ENCODE peak calls at places on chromosome 16, in seven cellular contexts. One of them, this sample, is unnamed.

GRCh38 chr16:58409316-58409973 is 17.2 kb downstream of the GINS3 start:
- DNase-seq in HL-60: no peak
- DNase-seq in HFFc6: peak
- DNase-seq in tibial nerve: peak
- DNase-seq in stomach: peak
- DNase-seq in CD8-positive, alpha-beta T cell: no peak
- DNase-seq in HFF-Myc: no peak
- DNase-seq in this sample: peak

GRCh38 chr16:16036359-16036792 is 87.0 kb downstream of the ABCC1 start:
- DNase-seq in CD8-positive, alpha-beta T cell: no peak
- DNase-seq in HFF-Myc: no peak
- DNase-seq in HFFc6: no peak
- DNase-seq in stomach: peak
- DNase-seq in tibial nerve: no peak
- DNase-seq in HL-60: no peak
- DNase-seq in this sample: no peak

GRCh38 chr16:85418978-85419491 is 194.1 kb upstream of the GSE1 start:
- DNase-seq in HFFc6: no peak
- DNase-seq in HL-60: no peak
- DNase-seq in CD8-positive, alpha-beta T cell: no peak
- DNase-seq in HFF-Myc: no peak
- DNase-seq in tibial nerve: no peak
- DNase-seq in stomach: no peak
- DNase-seq in this sample: no peak

GRCh38 chr16:4200000-4200780 is 41.7 kb downstream of the SRL start:
- DNase-seq in tibial nerve: peak
- DNase-seq in HL-60: peak
- DNase-seq in HFF-Myc: no peak
- DNase-seq in stomach: peak
- DNase-seq in HFFc6: peak
- DNase-seq in CD8-positive, alpha-beta T cell: no peak
- DNase-seq in this sample: no peak

GRCh38 chr16:83830091-83830768 is 22.5 kb downstream of the HSBP1 start:
- DNase-seq in stomach: no peak
- DNase-seq in tibial nerve: no peak
- DNase-seq in HL-60: no peak
- DNase-seq in CD8-positive, alpha-beta T cell: no peak
- DNase-seq in HFF-Myc: no peak
- DNase-seq in HFFc6: no peak
- DNase-seq in this sample: no peak

GRCh38 chr16:69169051-69169450 is 17.9 kb upstream of the SNTB2 start:
- DNase-seq in HFF-Myc: no peak
- DNase-seq in HL-60: no peak
- DNase-seq in CD8-positive, alpha-beta T cell: no peak
- DNase-seq in stomach: no peak
- DNase-seq in HFFc6: no peak
- DNase-seq in tibial nerve: no peak
- DNase-seq in this sample: no peak

GRCh38 chr16:50509521-50510341 is 38.5 kb upstream of the NKD1 start:
- DNase-seq in HFFc6: no peak
- DNase-seq in stomach: peak
- DNase-seq in CD8-positive, alpha-beta T cell: no peak
- DNase-seq in tibial nerve: no peak
- DNase-seq in HFF-Myc: no peak
- DNase-seq in HL-60: peak
- DNase-seq in this sample: no peak

GRCh38 chr16:23013484-23013883 is 135.8 kb downstream of the USP31 start:
- DNase-seq in HFF-Myc: no peak
- DNase-seq in CD8-positive, alpha-beta T cell: no peak
- DNase-seq in HFFc6: no peak
- DNase-seq in tibial nerve: no peak
- DNase-seq in stomach: no peak
- DNase-seq in HL-60: no peak
- DNase-seq in this sample: no peak

GRCh38 chr16:23423496-23424049 is 29.4 kb downstream of the COG7 start:
- DNase-seq in HL-60: no peak
- DNase-seq in CD8-positive, alpha-beta T cell: no peak
- DNase-seq in HFFc6: peak
- DNase-seq in tibial nerve: peak
- DNase-seq in stomach: peak
- DNase-seq in HFF-Myc: peak
- DNase-seq in this sample: peak

GRCh38 chr16:30967795-30968194 is 10.2 kb downstream of the SETD1A start:
- DNase-seq in HFF-Myc: no peak
- DNase-seq in CD8-positive, alpha-beta T cell: no peak
- DNase-seq in HFFc6: no peak
- DNase-seq in tibial nerve: no peak
- DNase-seq in HL-60: no peak
- DNase-seq in stomach: no peak
- DNase-seq in this sample: no peak

GRCh38 chr16:1363501-1364041 is 11.8 kb downstream of the GNPTG start:
- DNase-seq in tibial nerve: no peak
- DNase-seq in stomach: peak
- DNase-seq in CD8-positive, alpha-beta T cell: peak
- DNase-seq in HL-60: peak
- DNase-seq in HFFc6: peak
- DNase-seq in HFF-Myc: no peak
- DNase-seq in this sample: no peak

GRCh38 chr16:75044800-75045361 is 46.1 kb downstream of the ZNRF1 start:
- DNase-seq in stomach: no peak
- DNase-seq in HL-60: no peak
- DNase-seq in HFFc6: peak
- DNase-seq in HFF-Myc: no peak
- DNase-seq in tibial nerve: peak
- DNase-seq in CD8-positive, alpha-beta T cell: no peak
- DNase-seq in this sample: no peak

GRCh38 chr16:81523387-81524115 is 78.9 kb downstream of the CMIP start:
- DNase-seq in HFF-Myc: no peak
- DNase-seq in stomach: peak
- DNase-seq in CD8-positive, alpha-beta T cell: no peak
- DNase-seq in HL-60: no peak
- DNase-seq in HFFc6: peak
- DNase-seq in tibial nerve: no peak
- DNase-seq in this sample: peak

GRCh38 chr16:4505356-4506153 is 29.4 kb downstream of the HMOX2 start:
- DNase-seq in HFFc6: no peak
- DNase-seq in stomach: peak
- DNase-seq in HL-60: peak
- DNase-seq in CD8-positive, alpha-beta T cell: peak
- DNase-seq in HFF-Myc: no peak
- DNase-seq in tibial nerve: no peak
- DNase-seq in this sample: no peak

GRCh38 chr16:2663553-2664521 is 18.5 kb upstream of the KCTD5 start:
- DNase-seq in HFFc6: peak
- DNase-seq in tibial nerve: no peak
- DNase-seq in HL-60: no peak
- DNase-seq in CD8-positive, alpha-beta T cell: no peak
- DNase-seq in HFF-Myc: no peak
- DNase-seq in stomach: no peak
- DNase-seq in this sample: no peak

GRCh38 chr16:68786685-68787418 is 49.8 kb downstream of the CDH1 start:
- DNase-seq in HFF-Myc: no peak
- DNase-seq in stomach: no peak
- DNase-seq in HFFc6: no peak
- DNase-seq in HL-60: no peak
- DNase-seq in CD8-positive, alpha-beta T cell: no peak
- DNase-seq in tibial nerve: no peak
- DNase-seq in this sample: peak

GRCh38 chr16:84368327-84368996 is at the start of gene ATP2C2:
- DNase-seq in stomach: peak
- DNase-seq in tibial nerve: no peak
- DNase-seq in CD8-positive, alpha-beta T cell: no peak
- DNase-seq in HFFc6: no peak
- DNase-seq in HL-60: no peak
- DNase-seq in HFF-Myc: no peak
- DNase-seq in this sample: no peak

GRCh38 chr16:46632778-46633733 is 11.9 kb upstream of the SHCBP1 start:
- DNase-seq in stomach: no peak
- DNase-seq in CD8-positive, alpha-beta T cell: no peak
- DNase-seq in HFFc6: no peak
- DNase-seq in tibial nerve: no peak
- DNase-seq in HFF-Myc: no peak
- DNase-seq in HL-60: no peak
- DNase-seq in this sample: no peak

GRCh38 chr16:88455610-88456355 is 2.7 kb downstream of the ZFPM1 start:
- DNase-seq in CD8-positive, alpha-beta T cell: no peak
- DNase-seq in tibial nerve: no peak
- DNase-seq in stomach: peak
- DNase-seq in HFF-Myc: no peak
- DNase-seq in HL-60: peak
- DNase-seq in HFFc6: no peak
- DNase-seq in this sample: no peak
- TF ChIP-seq CTCF in CD8-positive, alpha-beta T cell: no peak
- TF ChIP-seq CTCF in tibial nerve: no peak
- TF ChIP-seq CTCF in stomach: no peak
- TF ChIP-seq CTCF in HFF-Myc: no peak
- TF ChIP-seq CTCF in HL-60: no peak
- TF ChIP-seq CTCF in HFFc6: no peak
- TF ChIP-seq CTCF in this sample: peak

GRCh38 chr16:25108054-25108453 is 3.5 kb upstream of the LCMT1 start:
- DNase-seq in tibial nerve: no peak
- DNase-seq in HL-60: peak
- DNase-seq in CD8-positive, alpha-beta T cell: peak
- DNase-seq in HFFc6: no peak
- DNase-seq in stomach: no peak
- DNase-seq in HFF-Myc: no peak
- DNase-seq in this sample: no peak

GRCh38 chr16:25109643-25110042 is 1.9 kb upstream of the LCMT1 start:
- DNase-seq in HFFc6: peak
- DNase-seq in CD8-positive, alpha-beta T cell: no peak
- DNase-seq in HFF-Myc: peak
- DNase-seq in HL-60: no peak
- DNase-seq in tibial nerve: no peak
- DNase-seq in stomach: no peak
- DNase-seq in this sample: peak

GRCh38 chr16:25110392-25110947 is 1.1 kb upstream of the LCMT1 start:
- DNase-seq in tibial nerve: no peak
- DNase-seq in HFF-Myc: no peak
- DNase-seq in stomach: no peak
- DNase-seq in HFFc6: no peak
- DNase-seq in CD8-positive, alpha-beta T cell: no peak
- DNase-seq in HL-60: no peak
- DNase-seq in this sample: no peak

GRCh38 chr16:25107466-25107792 is 4.1 kb upstream of the LCMT1 start:
- DNase-seq in tibial nerve: no peak
- DNase-seq in HFFc6: no peak
- DNase-seq in HL-60: no peak
- DNase-seq in CD8-positive, alpha-beta T cell: no peak
- DNase-seq in stomach: no peak
- DNase-seq in HFF-Myc: no peak
- DNase-seq in this sample: no peak

DNA sequence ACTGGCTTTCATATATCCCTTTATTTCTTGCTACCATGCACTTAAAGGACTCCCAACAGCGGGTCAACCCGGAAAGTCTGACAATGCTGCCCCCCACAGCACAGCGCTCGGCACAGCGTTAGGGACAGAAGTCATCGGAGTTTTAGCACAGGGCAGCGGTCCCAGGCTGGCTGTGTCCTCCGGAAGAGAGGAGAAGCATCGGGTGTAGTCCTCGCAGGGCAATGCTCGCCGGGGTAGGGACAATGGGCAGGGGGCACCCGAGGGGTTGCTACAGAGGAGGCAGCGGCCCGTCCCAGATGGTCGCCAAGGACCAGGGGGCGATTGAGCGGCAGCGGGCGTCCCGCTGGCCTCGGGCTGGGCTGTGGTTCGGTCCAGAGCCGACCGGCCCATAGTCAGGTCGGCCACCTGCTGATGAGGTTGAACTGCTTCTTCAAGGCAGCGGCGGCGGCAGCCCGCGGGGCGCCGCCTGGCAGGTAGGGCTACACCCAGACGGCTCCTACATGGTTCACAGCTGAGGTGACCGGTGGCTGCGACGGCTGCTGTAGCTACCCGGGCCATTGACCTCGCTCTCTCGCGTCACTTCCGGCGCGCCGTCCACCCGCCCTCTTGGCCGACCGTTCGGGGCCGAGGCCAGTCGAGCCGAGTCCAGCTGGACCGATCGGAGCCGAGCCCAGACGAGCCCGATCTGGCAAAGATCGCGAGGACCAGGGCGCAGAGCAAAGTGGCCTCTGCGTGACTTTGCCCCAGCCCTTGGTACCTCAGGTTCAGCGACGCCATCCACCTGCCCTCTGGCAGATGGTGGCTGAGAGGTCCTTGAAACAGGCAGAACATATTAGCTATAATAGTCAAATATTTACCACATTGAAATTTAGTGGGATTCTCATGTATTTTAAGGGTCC is 4.7 kb upstream of the LCMT1 start:
- DNase-seq in HFFc6: peak
- DNase-seq in stomach: peak
- DNase-seq in HFF-Myc: peak
- DNase-seq in tibial nerve: peak
- DNase-seq in HL-60: peak
- DNase-seq in CD8-positive, alpha-beta T cell: peak
- DNase-seq in this sample: peak
- TF ChIP-seq CTCF in HFFc6: peak
- TF ChIP-seq CTCF in stomach: no peak
- TF ChIP-seq CTCF in HFF-Myc: no peak
- TF ChIP-seq CTCF in tibial nerve: peak
- TF ChIP-seq CTCF in HL-60: no peak
- TF ChIP-seq CTCF in CD8-positive, alpha-beta T cell: no peak
- TF ChIP-seq CTCF in this sample: peak

GRCh38 chr16:66434619-66435430 is 7.7 kb downstream of the BEAN1 start:
- DNase-seq in HFFc6: no peak
- DNase-seq in CD8-positive, alpha-beta T cell: no peak
- DNase-seq in HL-60: peak
- DNase-seq in stomach: no peak
- DNase-seq in tibial nerve: no peak
- DNase-seq in HFF-Myc: no peak
- DNase-seq in this sample: no peak
- TF ChIP-seq CTCF in HFFc6: no peak
- TF ChIP-seq CTCF in CD8-positive, alpha-beta T cell: no peak
- TF ChIP-seq CTCF in HL-60: no peak
- TF ChIP-seq CTCF in stomach: no peak
- TF ChIP-seq CTCF in tibial nerve: no peak
- TF ChIP-seq CTCF in HFF-Myc: no peak
- TF ChIP-seq CTCF in this sample: no peak

GRCh38 chr16:64403352-64403751 is 718.5 kb downstream of the CDH11 start:
- DNase-seq in HFFc6: no peak
- DNase-seq in stomach: no peak
- DNase-seq in tibial nerve: no peak
- DNase-seq in HL-60: no peak
- DNase-seq in HFF-Myc: no peak
- DNase-seq in CD8-positive, alpha-beta T cell: no peak
- DNase-seq in this sample: no peak

GRCh38 chr16:64394061-64394460 is 727.8 kb downstream of the CDH11 start:
- DNase-seq in HL-60: no peak
- DNase-seq in CD8-positive, alpha-beta T cell: no peak
- DNase-seq in tibial nerve: no peak
- DNase-seq in HFFc6: no peak
- DNase-seq in stomach: no peak
- DNase-seq in HFF-Myc: no peak
- DNase-seq in this sample: no peak

GRCh38 chr16:64398795-64399194 is 723.1 kb downstream of the CDH11 start:
- DNase-seq in HL-60: no peak
- DNase-seq in tibial nerve: no peak
- DNase-seq in stomach: no peak
- DNase-seq in HFFc6: peak
- DNase-seq in CD8-positive, alpha-beta T cell: no peak
- DNase-seq in HFF-Myc: no peak
- DNase-seq in this sample: no peak

GRCh38 chr16:64397042-64397441 is 724.8 kb downstream of the CDH11 start:
- DNase-seq in CD8-positive, alpha-beta T cell: no peak
- DNase-seq in stomach: no peak
- DNase-seq in HFF-Myc: no peak
- DNase-seq in tibial nerve: no peak
- DNase-seq in HFFc6: no peak
- DNase-seq in HL-60: no peak
- DNase-seq in this sample: no peak

GRCh38 chr16:64397945-64398508 is 723.8 kb downstream of the CDH11 start:
- DNase-seq in tibial nerve: no peak
- DNase-seq in HL-60: no peak
- DNase-seq in stomach: no peak
- DNase-seq in CD8-positive, alpha-beta T cell: no peak
- DNase-seq in HFF-Myc: no peak
- DNase-seq in HFFc6: peak
- DNase-seq in this sample: no peak
- TF ChIP-seq CTCF in tibial nerve: no peak
- TF ChIP-seq CTCF in HL-60: no peak
- TF ChIP-seq CTCF in stomach: no peak
- TF ChIP-seq CTCF in CD8-positive, alpha-beta T cell: no peak
- TF ChIP-seq CTCF in HFF-Myc: no peak
- TF ChIP-seq CTCF in HFFc6: no peak
- TF ChIP-seq CTCF in this sample: no peak